ENCODE peak calls at places on chromosomes 12 and 14, in seven cellular contexts. I, X, Z, H, B, Y and E are unnamed samples.

GRCh38 chr14:105047283-105048016 is 17.8 kb downstream of the GPR132 start:
- DNase-seq in I (no peak), X (no peak), Z (no peak), H (peak), B (no peak), Y (no peak), E (no peak)

GRCh38 chr14:93458234-93458633 is 27.5 kb downstream of the UNC79 start:
- DNase-seq in I (no peak), X (no peak), Z (no peak), H (no peak), B (no peak), Y (no peak), E (no peak)

GRCh38 chr12:129241852-129242251 is 388.6 kb downstream of the GLT1D1 start:
- DNase-seq in I (no peak), X (no peak), Z (no peak), H (no peak), B (no peak), Y (no peak), E (no peak)

GRCh38 chr12:113478351-113479011 is 6.8 kb upstream of the LHX5 start:
- DNase-seq in I (no peak), X (no peak), Z (no peak), H (no peak), B (no peak), Y (no peak), E (no peak)

GRCh38 chr14:55754871-55755270 is 174.9 kb downstream of the KTN1 start:
- DNase-seq in I (no peak), X (no peak), Z (no peak), H (no peak), B (no peak), Y (no peak), E (no peak)

GRCh38 chr14:95784137-95784536 is 70.2 kb upstream of the TCL1A start:
- DNase-seq in I (peak), X (no peak), Z (no peak), H (no peak), B (peak), Y (no peak), E (peak)

GRCh38 chr12:121958521-121959240 is 40.3 kb downstream of the CFAP251 start:
- DNase-seq in I (no peak), X (no peak), Z (no peak), H (no peak), B (no peak), Y (no peak), E (no peak)

GRCh38 chr14:98101323-98101722 is 1170.7 kb downstream of the BCL11B start:
- DNase-seq in I (no peak), X (no peak), Z (no peak), H (no peak), B (no peak), Y (no peak), E (no peak)

GRCh38 chr14:102183922-102184677 is 44.4 kb downstream of the WDR20 start:
- DNase-seq in I (no peak), X (no peak), Z (no peak), H (no peak), B (no peak), Y (no peak), E (no peak)

GRCh38 chr12:121796855-121797751 is 3.6 kb upstream of the RHOF start:
- DNase-seq in I (peak), X (peak), Z (peak), H (no peak), B (peak), Y (no peak), E (peak)

GRCh38 chr12:83224012-83224411 is 537.3 kb downstream of the TMTC2 start:
- DNase-seq in I (no peak), X (no peak), Z (no peak), H (no peak), B (no peak), Y (no peak), E (no peak)

GRCh38 chr12:121535150-121536057 is 45.4 kb downstream of the KDM2B start:
- DNase-seq in I (no peak), X (no peak), Z (no peak), H (no peak), B (no peak), Y (no peak), E (no peak)

GRCh38 chr12:116201908-116202307 is 75.6 kb downstream of the MED13L start:
- DNase-seq in I (no peak), X (no peak), Z (no peak), H (no peak), B (no peak), Y (no peak), E (no peak)

GRCh38 chr14:65408113-65408512 is 4.4 kb upstream of the FUT8 start:
- DNase-seq in I (no peak), X (no peak), Z (no peak), H (no peak), B (no peak), Y (no peak), E (no peak)

GRCh38 chr12:26062566-26062965 is 62.3 kb downstream of the BHLHE41 start:
- DNase-seq in I (no peak), X (no peak), Z (no peak), H (no peak), B (no peak), Y (no peak), E (no peak)

GRCh38 chr14:100815478-100816285 is 10.2 kb upstream of the MEG3 start:
- DNase-seq in I (no peak), X (no peak), Z (no peak), H (no peak), B (no peak), Y (no peak), E (no peak)

GRCh38 chr12:97957109-97957508 is 494.5 kb downstream of the RMST start:
- DNase-seq in I (no peak), X (no peak), Z (no peak), H (no peak), B (no peak), Y (no peak), E (no peak)

GRCh38 chr12:111745201-111745600 is 21.5 kb upstream of the ALDH2 start:
- DNase-seq in I (no peak), X (no peak), Z (no peak), H (no peak), B (no peak), Y (no peak), E (no peak)

GRCh38 chr12:76312314-76312713 is 35.9 kb downstream of the BBS10 start:
- DNase-seq in I (no peak), X (no peak), Z (no peak), H (no peak), B (no peak), Y (no peak), E (no peak)

GRCh38 chr12:46843811-46844210 is 18.0 kb upstream of the SLC38A4 start:
- DNase-seq in I (no peak), X (no peak), Z (no peak), H (no peak), B (no peak), Y (no peak), E (no peak)

GRCh38 chr14:30387856-30388255 is 171.1 kb upstream of the G2E3 start:
- DNase-seq in I (no peak), X (no peak), Z (no peak), H (no peak), B (no peak), Y (no peak), E (no peak)

GRCh38 chr14:75711796-75712211 is 50.8 kb downstream of the TTLL5 start:
- DNase-seq in I (peak), X (peak), Z (peak), H (no peak), B (no peak), Y (no peak), E (no peak)

GRCh38 chr12:124365726-124366430 is 71.0 kb downstream of the RFLNA start:
- DNase-seq in I (no peak), X (no peak), Z (no peak), H (no peak), B (no peak), Y (no peak), E (no peak)

GRCh38 chr14:76484355-76484754 is 108.4 kb downstream of the ESRRB start:
- DNase-seq in I (no peak), X (no peak), Z (no peak), H (no peak), B (no peak), Y (no peak), E (no peak)

GRCh38 chr12:130456375-130457199 is 118.9 kb downstream of the PIWIL1 start:
- DNase-seq in I (no peak), X (peak), Z (no peak), H (no peak), B (no peak), Y (no peak), E (no peak)

GRCh38 chr14:64718762-64719161 is 14.5 kb downstream of the PLEKHG3 start:
- DNase-seq in I (no peak), X (no peak), Z (peak), H (no peak), B (no peak), Y (no peak), E (no peak)

GRCh38 chr14:97328743-97329142 is 531.6 kb downstream of the VRK1 start:
- DNase-seq in I (no peak), X (no peak), Z (no peak), H (no peak), B (no peak), Y (no peak), E (no peak)

GRCh38 chr14:68486809-68487208 is 306.1 kb downstream of the ZFP36L1 start:
- DNase-seq in I (no peak), X (no peak), Z (no peak), H (no peak), B (no peak), Y (no peak), E (no peak)

GRCh38 chr14:58060898-58061297 is 91.1 kb downstream of the ARMH4 start:
- DNase-seq in I (no peak), X (no peak), Z (no peak), H (no peak), B (no peak), Y (no peak), E (no peak)

GRCh38 chr12:124548854-124549378 is 18.5 kb downstream of the NCOR2 start:
- DNase-seq in I (no peak), X (no peak), Z (peak), H (no peak), B (no peak), Y (no peak), E (no peak)

GRCh38 chr12:14825256-14825655 is 11.3 kb upstream of the SMCO3 start:
- DNase-seq in I (no peak), X (no peak), Z (no peak), H (no peak), B (no peak), Y (no peak), E (no peak)

GRCh38 chr12:47797432-47797831 is 22.3 kb downstream of the HDAC7 start:
- DNase-seq in I (peak), X (no peak), Z (no peak), H (peak), B (no peak), Y (peak), E (peak)

GRCh38 chr12:30719060-30719459 is 23.4 kb upstream of the IPO8 start:
- DNase-seq in I (no peak), X (no peak), Z (no peak), H (no peak), B (no peak), Y (no peak), E (no peak)

GRCh38 chr14:103931422-103931821 is 3.2 kb downstream of the TDRD9 start:
- DNase-seq in I (no peak), X (no peak), Z (no peak), H (no peak), B (no peak), Y (no peak), E (no peak)

GRCh38 chr14:89650077-89650978 is 233.3 kb upstream of the FOXN3 start:
- DNase-seq in I (no peak), X (no peak), Z (no peak), H (no peak), B (no peak), Y (no peak), E (no peak)

GRCh38 chr12:130555628-130556485 is 160.2 kb downstream of the RIMBP2 start:
- DNase-seq in I (no peak), X (no peak), Z (no peak), H (no peak), B (no peak), Y (no peak), E (no peak)

GRCh38 chr12:19227190-19227879 is 97.8 kb downstream of the PLEKHA5 start:
- DNase-seq in I (no peak), X (no peak), Z (no peak), H (no peak), B (no peak), Y (no peak), E (no peak)

GRCh38 chr14:24307575-24308341 is at the start of gene CIDEB:
- DNase-seq in I (peak), X (peak), Z (no peak), H (peak), B (peak), Y (peak), E (peak)

GRCh38 chr12:119589087-119589486 is 4.5 kb upstream of the TMEM233 start:
- DNase-seq in I (no peak), X (no peak), Z (no peak), H (no peak), B (no peak), Y (no peak), E (no peak)

GRCh38 chr14:68924392-68925158 is 54.5 kb downstream of the ACTN1 start:
- DNase-seq in I (peak), X (peak), Z (no peak), H (no peak), B (no peak), Y (no peak), E (no peak)

GRCh38 chr12:96401061-96401871 is 1.0 kb upstream of the CDK17 start:
- DNase-seq in I (peak), X (no peak), Z (no peak), H (peak), B (no peak), Y (no peak), E (no peak)

GRCh38 chr12:96400631-96401060 is 407 bp upstream of the CDK17 start:
- DNase-seq in I (no peak), X (no peak), Z (no peak), H (no peak), B (no peak), Y (no peak), E (no peak)

GRCh38 chr12:96398422-96399080 is 1.7 kb downstream of the CDK17 start:
- DNase-seq in I (peak), X (no peak), Z (no peak), H (no peak), B (no peak), Y (no peak), E (no peak)

GRCh38 chr12:96399081-96399918 is 939 bp downstream of the CDK17 start:
- DNase-seq in I (peak), X (peak), Z (peak), H (peak), B (peak), Y (peak), E (peak)

GRCh38 chr12:96399919-96400630 is at the start of gene CDK17:
- DNase-seq in I (peak), X (peak), Z (peak), H (peak), B (peak), Y (peak), E (peak)
- TF ChIP-seq CTCF in I (peak), X (peak), Z (no peak), H (no peak), B (peak), Y (no peak), E (no peak)

GRCh38 chr12:6938353-6939186 is 5.0 kb upstream of the RNU7-1 start:
- DNase-seq in I (no peak), X (no peak), Z (no peak), H (no peak), B (no peak), Y (no peak), E (no peak)
- TF ChIP-seq CTCF in I (no peak), X (no peak), Z (no peak), H (peak), B (no peak), Y (no peak), E (no peak)

GRCh38 chr12:92186038-92186470 is 40.4 kb upstream of the BTG1 start:
- DNase-seq in I (no peak), X (no peak), Z (no peak), H (no peak), B (no peak), Y (no peak), E (no peak)

GRCh38 chr12:92188517-92189188 is 43.0 kb upstream of the BTG1 start:
- DNase-seq in I (no peak), X (no peak), Z (no peak), H (no peak), B (no peak), Y (no peak), E (no peak)

GRCh38 chr12:92183575-92183974 is 37.9 kb upstream of the BTG1 start:
- DNase-seq in I (no peak), X (no peak), Z (no peak), H (no peak), B (no peak), Y (no peak), E (no peak)

DNA sequence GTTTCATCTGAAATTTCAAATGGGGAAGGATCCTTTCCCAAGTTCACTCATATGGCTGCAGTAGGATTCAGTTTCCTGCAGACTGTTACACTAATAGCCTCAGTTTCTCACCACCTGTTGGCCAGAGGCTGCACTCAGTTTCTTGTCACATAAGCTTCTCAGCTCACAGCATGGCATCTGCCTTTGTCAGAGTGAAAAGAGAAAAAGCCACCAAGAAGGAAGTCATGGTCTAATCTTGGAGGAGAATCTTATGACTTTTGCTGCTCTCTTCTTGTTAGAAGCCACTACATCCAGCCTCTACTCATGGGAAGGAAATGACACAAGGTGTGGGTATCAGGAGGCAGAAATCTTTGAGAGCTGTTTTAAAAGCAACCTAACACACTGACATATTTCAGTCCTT is 39.4 kb upstream of the BTG1 start:
- DNase-seq in I (no peak), X (no peak), Z (no peak), H (peak), B (no peak), Y (no peak), E (no peak)
- TF ChIP-seq CTCF in I (no peak), X (no peak), Z (no peak), H (no peak), B (no peak), Y (no peak), E (no peak)

GRCh38 chr12:131911851-131912525 is 17.1 kb upstream of the PUS1 start:
- DNase-seq in I (no peak), X (no peak), Z (no peak), H (no peak), B (no peak), Y (no peak), E (no peak)
- TF ChIP-seq CTCF in I (no peak), X (no peak), Z (no peak), H (no peak), B (no peak), Y (no peak), E (no peak)